ENCODE peak calls at places on chromosomes 4 and X, in nine cellular contexts. E is CD4-positive, alpha-beta T cell; P is breast epithelium; X is fibroblast of lung; L is esophagus squamous epithelium; R is AG04450; I is fibroblast of mammary gland; J is GM20000; M is IMR-90. Z is an unnamed sample.

GRCh38 chr4:82017680-82018079 is 356.1 kb downstream of the HNRNPD start:
- DNase-seq in E (no peak), P (no peak), X (peak), L (no peak), R (no peak), I (peak), J (no peak), M (peak), Z (no peak)

GRCh38 chr4:158652920-158653319 is 18.8 kb downstream of the C4orf46 start:
- DNase-seq in E (no peak), P (no peak), X (peak), L (no peak), R (no peak), I (no peak), J (no peak), M (no peak), Z (no peak)

GRCh38 chrX:137565921-137566745 is at the start of gene ZIC3:
- DNase-seq in E (no peak), P (no peak), X (peak), L (no peak), R (no peak), I (peak), J (no peak), M (no peak), Z (no peak)

GRCh38 chrX:42714981-42715688 is 62.8 kb downstream of the PPP1R2C start:
- DNase-seq in E (peak), P (peak), X (peak), L (no peak), R (no peak), I (no peak), J (no peak), M (no peak), Z (peak)

GRCh38 chr4:100682477-100683218 is 164.8 kb upstream of the EMCN start:
- DNase-seq in E (no peak), P (no peak), X (no peak), L (no peak), R (no peak), I (no peak), J (no peak), M (no peak), Z (no peak)

GRCh38 chrX:50707955-50708694 is 105.9 kb downstream of the SHROOM4 start:
- DNase-seq in E (no peak), P (no peak), X (no peak), L (no peak), R (no peak), I (no peak), J (no peak), M (no peak), Z (no peak)

GRCh38 chrX:47189906-47190305 is 3.7 kb upstream of the UBA1 start:
- DNase-seq in E (no peak), P (no peak), X (no peak), L (no peak), R (no peak), I (no peak), J (no peak), M (no peak), Z (no peak)

GRCh38 chr4:102569200-102569599 is 68.0 kb downstream of the NFKB1 start:
- DNase-seq in E (no peak), P (no peak), X (peak), L (no peak), R (no peak), I (peak), J (no peak), M (peak), Z (no peak)

GRCh38 chrX:153226344-153227190 is 47.5 kb downstream of the MAGEA1 start:
- DNase-seq in E (no peak), P (no peak), X (peak), L (no peak), R (no peak), I (peak), J (no peak), M (peak), Z (peak)

GRCh38 chrX:155068165-155068564 is 2.8 kb downstream of the CMC4 start:
- DNase-seq in E (no peak), P (no peak), X (peak), L (no peak), R (no peak), I (peak), J (no peak), M (peak), Z (peak)

GRCh38 chr4:114108869-114109268 is 129.4 kb upstream of the ARSJ start:
- DNase-seq in E (no peak), P (no peak), X (peak), L (no peak), R (peak), I (peak), J (no peak), M (peak), Z (no peak)

GRCh38 chrX:24928114-24928513 is 87.7 kb downstream of the ARX start:
- DNase-seq in E (no peak), P (no peak), X (no peak), L (no peak), R (no peak), I (no peak), J (no peak), M (no peak), Z (no peak)

DNA sequence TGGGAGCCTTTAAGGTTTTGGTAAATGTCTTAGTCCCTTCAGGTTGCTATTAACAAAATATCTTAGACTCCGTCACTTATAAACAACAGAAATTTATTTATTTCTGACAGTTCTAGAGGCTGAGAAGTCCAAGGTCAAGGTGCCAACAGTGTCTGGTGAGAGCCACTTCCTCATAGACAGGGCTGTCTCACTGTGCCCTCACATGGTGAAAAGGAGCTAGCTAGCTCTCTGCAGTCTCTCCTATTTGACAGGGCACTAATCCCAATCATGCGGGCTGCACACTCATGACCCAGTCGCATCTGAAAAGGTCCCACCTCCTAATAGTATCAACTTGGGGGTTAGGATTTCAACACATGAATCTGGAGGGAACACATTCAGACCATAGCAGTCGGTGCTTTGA is 63.4 kb upstream of the KLF3 start:
- DNase-seq in E (no peak), P (no peak), X (no peak), L (no peak), R (no peak), I (no peak), J (no peak), M (no peak), Z (no peak)
- TF ChIP-seq CTCF in E (no peak), P (no peak), X (no peak), L (no peak), R (no peak), I (no peak), J (no peak), M (no peak), Z (no peak)

GRCh38 chr4:171650543-171650942 is 162.7 kb upstream of the GALNTL6 start:
- DNase-seq in E (no peak), P (no peak), X (no peak), L (no peak), R (no peak), I (no peak), J (peak), M (no peak), Z (no peak)
- TF ChIP-seq CTCF in E (no peak), P (no peak), X (no peak), L (no peak), R (no peak), I (no peak), J (peak), M (no peak), Z (no peak)

DNA sequence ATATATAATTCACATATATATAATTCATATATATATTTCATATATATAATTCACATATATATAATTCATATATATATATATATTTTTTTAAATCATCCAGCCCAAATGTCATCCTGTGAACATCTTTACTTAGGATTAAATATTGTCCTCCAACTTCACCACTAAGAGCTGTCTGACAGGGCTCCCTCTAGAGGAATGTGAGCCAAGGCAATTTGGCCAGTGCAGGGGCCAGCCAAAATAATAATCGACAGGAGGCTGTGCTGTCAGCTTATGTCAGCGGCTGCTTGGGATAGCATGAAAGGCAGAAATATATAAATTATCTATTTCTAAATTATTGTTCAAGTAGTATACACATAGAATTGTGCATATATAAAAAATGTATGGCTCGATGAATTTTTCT is 29.5 kb downstream of the EGFL6 start:
- DNase-seq in E (no peak), P (no peak), X (peak), L (no peak), R (no peak), I (peak), J (no peak), M (peak), Z (no peak)
- TF ChIP-seq CTCF in E (no peak), P (no peak), X (peak), L (peak), R (peak), I (peak), J (no peak), M (peak), Z (no peak)

GRCh38 chrX:12874599-12874998 is 7.7 kb downstream of the TLR7 start:
- DNase-seq in E (no peak), P (no peak), X (no peak), L (no peak), R (no peak), I (no peak), J (no peak), M (no peak), Z (no peak)
- TF ChIP-seq CTCF in E (no peak), P (no peak), X (no peak), L (no peak), R (no peak), I (no peak), J (no peak), M (no peak), Z (no peak)

GRCh38 chr4:89954906-89955305 is 60.3 kb downstream of the MMRN1 start:
- DNase-seq in E (no peak), P (no peak), X (no peak), L (no peak), R (no peak), I (no peak), J (no peak), M (no peak), Z (no peak)

GRCh38 chr4:89952458-89952857 is 57.8 kb downstream of the MMRN1 start:
- DNase-seq in E (no peak), P (no peak), X (no peak), L (no peak), R (no peak), I (no peak), J (no peak), M (no peak), Z (no peak)

DNA sequence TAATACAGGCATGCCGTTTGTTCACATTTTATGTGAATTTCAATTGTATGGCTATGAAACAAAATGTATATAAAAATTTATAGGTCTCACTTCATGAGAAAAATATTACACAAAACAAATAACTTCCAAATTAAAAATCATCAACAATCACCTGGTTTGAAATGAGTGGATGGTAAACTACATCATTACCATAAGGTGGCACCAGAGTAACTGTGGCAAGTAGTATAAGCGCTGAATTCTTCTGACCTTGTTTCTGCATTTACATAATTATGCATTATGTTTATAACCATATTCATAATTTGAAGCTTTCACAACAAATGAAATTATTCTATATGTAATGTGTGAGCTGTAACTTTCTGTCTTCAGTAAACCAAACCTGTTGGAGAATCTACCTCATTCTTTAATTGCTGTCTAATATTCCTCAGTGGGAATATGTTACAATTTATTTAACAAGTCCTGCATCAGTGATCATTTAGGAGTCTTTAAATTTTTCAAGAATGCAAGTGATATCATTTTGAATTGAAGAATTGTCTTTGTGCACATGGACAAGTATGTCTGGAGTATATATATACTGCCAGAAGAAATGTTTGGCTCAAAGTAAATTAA is 55.2 kb downstream of the MMRN1 start:
- DNase-seq in E (no peak), P (no peak), X (no peak), L (no peak), R (no peak), I (peak), J (peak), M (no peak), Z (no peak)
- TF ChIP-seq CTCF in E (no peak), P (no peak), X (no peak), L (peak), R (peak), I (peak), J (no peak), M (no peak), Z (no peak)

DNA sequence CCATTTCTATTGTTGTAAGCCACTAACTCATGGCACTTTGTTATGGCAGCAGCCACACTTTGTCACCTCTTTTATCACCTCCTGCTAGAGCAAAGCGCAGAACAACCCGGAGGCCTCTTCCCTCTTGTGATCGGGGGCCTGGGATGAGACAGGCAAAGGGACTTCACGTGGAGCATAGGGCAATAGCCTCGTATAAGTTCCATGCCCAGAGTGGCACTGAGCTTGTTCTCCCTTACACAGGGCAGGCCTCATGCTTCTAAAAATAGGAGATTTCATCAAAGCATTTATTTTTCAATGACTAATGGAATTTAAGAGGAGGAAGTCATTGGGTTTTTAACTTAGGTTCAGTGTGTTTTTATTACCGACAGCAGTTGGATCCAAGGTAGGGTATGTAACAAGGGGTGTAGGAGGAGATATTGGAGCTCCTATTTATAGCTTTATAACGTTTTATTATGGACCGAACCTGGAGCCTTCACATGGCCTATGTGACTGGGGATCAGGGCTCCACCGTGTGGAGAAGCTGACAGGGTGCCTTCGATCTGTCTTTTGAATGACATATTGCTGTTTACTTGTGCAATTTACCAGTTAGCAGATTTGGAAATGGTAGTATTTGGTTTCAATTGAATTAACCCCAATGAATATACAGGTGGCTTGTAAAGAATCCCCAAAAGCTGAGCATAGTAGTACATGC is 93.8 kb downstream of the SLC2A9 start:
- DNase-seq in E (no peak), P (no peak), X (no peak), L (no peak), R (no peak), I (no peak), J (no peak), M (no peak), Z (no peak)
- TF ChIP-seq CTCF in E (no peak), P (no peak), X (no peak), L (no peak), R (no peak), I (no peak), J (no peak), M (no peak), Z (no peak)

Z was measured in activated CD8-positive, alpha-beta T cell treated with anti-CD3 and anti-CD28 coated beads for 36 hours.